ENCODE peak calls at places on chromosomes 6 and 20, in nine cellular contexts. One of them, this sample, is unnamed.
A peak's percentile ranks its signal among the peaks of the same experiment; 100 is the strongest.

GRCh38 chr20:19774086-19774933 is 16.3 kb downstream of the RIN2 start:
- DNase-seq in gastrocnemius medialis: no peak
- DNase-seq in upper lobe of right lung: no peak
- DNase-seq in uterus: no peak
- DNase-seq in heart left ventricle: peak; percentile 21
- DNase-seq in CD4-positive, alpha-beta memory T cell: no peak
- DNase-seq in mesendoderm: peak; percentile 22
- DNase-seq in IMR-90: no peak
- DNase-seq in left lung: no peak
- DNase-seq in this sample: no peak

GRCh38 chr6:168542301-168542700 is 101.3 kb downstream of the SMOC2 start:
- DNase-seq in gastrocnemius medialis: no peak
- DNase-seq in upper lobe of right lung: no peak
- DNase-seq in uterus: no peak
- DNase-seq in heart left ventricle: no peak
- DNase-seq in CD4-positive, alpha-beta memory T cell: no peak
- DNase-seq in mesendoderm: no peak
- DNase-seq in IMR-90: no peak
- DNase-seq in left lung: no peak
- DNase-seq in this sample: no peak

GRCh38 chr6:154606457-154606856 is 96.0 kb upstream of the CNKSR3 start:
- DNase-seq in gastrocnemius medialis: no peak
- DNase-seq in upper lobe of right lung: no peak
- DNase-seq in uterus: no peak
- DNase-seq in heart left ventricle: no peak
- DNase-seq in CD4-positive, alpha-beta memory T cell: peak; percentile 61
- DNase-seq in mesendoderm: no peak
- DNase-seq in IMR-90: no peak
- DNase-seq in left lung: no peak
- DNase-seq in this sample: no peak

GRCh38 chr6:113313841-113314240 is 543.3 kb upstream of the MARCKS start:
- DNase-seq in gastrocnemius medialis: no peak
- DNase-seq in upper lobe of right lung: no peak
- DNase-seq in uterus: no peak
- DNase-seq in heart left ventricle: no peak
- DNase-seq in CD4-positive, alpha-beta memory T cell: no peak
- DNase-seq in mesendoderm: no peak
- DNase-seq in IMR-90: no peak
- DNase-seq in left lung: no peak
- DNase-seq in this sample: no peak

GRCh38 chr20:8005033-8005432 is 14.5 kb downstream of the TMX4 start:
- DNase-seq in gastrocnemius medialis: no peak
- DNase-seq in upper lobe of right lung: no peak
- DNase-seq in uterus: no peak
- DNase-seq in heart left ventricle: no peak
- DNase-seq in CD4-positive, alpha-beta memory T cell: no peak
- DNase-seq in mesendoderm: no peak
- DNase-seq in IMR-90: no peak
- DNase-seq in left lung: no peak
- DNase-seq in this sample: no peak

GRCh38 chr20:33914871-33915270 is 78.8 kb upstream of the RALY start:
- DNase-seq in gastrocnemius medialis: no peak
- DNase-seq in upper lobe of right lung: no peak
- DNase-seq in uterus: no peak
- DNase-seq in heart left ventricle: no peak
- DNase-seq in CD4-positive, alpha-beta memory T cell: peak; percentile 45
- DNase-seq in mesendoderm: no peak
- DNase-seq in IMR-90: peak; percentile 94
- DNase-seq in left lung: no peak
- DNase-seq in this sample: no peak

GRCh38 chr6:5294392-5295211 is 33.3 kb downstream of the FARS2 start:
- DNase-seq in gastrocnemius medialis: no peak
- DNase-seq in upper lobe of right lung: no peak
- DNase-seq in uterus: no peak
- DNase-seq in heart left ventricle: no peak
- DNase-seq in CD4-positive, alpha-beta memory T cell: no peak
- DNase-seq in mesendoderm: no peak
- DNase-seq in IMR-90: no peak
- DNase-seq in left lung: no peak
- DNase-seq in this sample: no peak

GRCh38 chr6:142913511-142914047 is 31.4 kb downstream of the HIVEP2 start:
- DNase-seq in gastrocnemius medialis: no peak
- DNase-seq in upper lobe of right lung: peak; percentile 57
- DNase-seq in uterus: no peak
- DNase-seq in heart left ventricle: no peak
- DNase-seq in CD4-positive, alpha-beta memory T cell: peak; percentile 81
- DNase-seq in mesendoderm: no peak
- DNase-seq in IMR-90: no peak
- DNase-seq in left lung: no peak
- DNase-seq in this sample: no peak

GRCh38 chr20:43925215-43925614 is 10.6 kb downstream of the TOX2 start:
- DNase-seq in gastrocnemius medialis: no peak
- DNase-seq in upper lobe of right lung: peak; percentile 37
- DNase-seq in uterus: no peak
- DNase-seq in heart left ventricle: no peak
- DNase-seq in CD4-positive, alpha-beta memory T cell: no peak
- DNase-seq in mesendoderm: no peak
- DNase-seq in IMR-90: no peak
- DNase-seq in left lung: no peak
- DNase-seq in this sample: no peak

GRCh38 chr6:132236744-132237143 is 164.5 kb downstream of the MOXD1 start:
- DNase-seq in gastrocnemius medialis: no peak
- DNase-seq in upper lobe of right lung: no peak
- DNase-seq in uterus: no peak
- DNase-seq in heart left ventricle: no peak
- DNase-seq in CD4-positive, alpha-beta memory T cell: no peak
- DNase-seq in mesendoderm: peak; percentile 87
- DNase-seq in IMR-90: peak; percentile 51
- DNase-seq in left lung: no peak
- DNase-seq in this sample: no peak

GRCh38 chr6:13873288-13874190 is 51.2 kb upstream of the RNF182 start:
- DNase-seq in gastrocnemius medialis: peak; percentile 5
- DNase-seq in upper lobe of right lung: peak; percentile 93
- DNase-seq in uterus: peak; percentile 38
- DNase-seq in heart left ventricle: peak; percentile 52
- DNase-seq in CD4-positive, alpha-beta memory T cell: peak; percentile 56
- DNase-seq in mesendoderm: peak; percentile 95
- DNase-seq in IMR-90: no peak
- DNase-seq in left lung: peak; percentile 92
- DNase-seq in this sample: no peak

GRCh38 chr6:140779991-140780596 is 1352.6 kb upstream of the GJE1 start:
- DNase-seq in gastrocnemius medialis: no peak
- DNase-seq in upper lobe of right lung: peak; percentile 27
- DNase-seq in uterus: no peak
- DNase-seq in heart left ventricle: no peak
- DNase-seq in CD4-positive, alpha-beta memory T cell: no peak
- DNase-seq in mesendoderm: no peak
- DNase-seq in IMR-90: no peak
- DNase-seq in left lung: no peak
- DNase-seq in this sample: no peak

GRCh38 chr6:125780540-125781306 is 10.0 kb upstream of the NCOA7 start:
- DNase-seq in gastrocnemius medialis: peak; percentile 61
- DNase-seq in upper lobe of right lung: peak; percentile 74
- DNase-seq in uterus: peak; percentile 51
- DNase-seq in heart left ventricle: peak; percentile 42
- DNase-seq in CD4-positive, alpha-beta memory T cell: peak; percentile 78
- DNase-seq in mesendoderm: peak; percentile 81
- DNase-seq in IMR-90: peak; percentile 78
- DNase-seq in left lung: peak; percentile 82
- DNase-seq in this sample: peak; percentile 73

GRCh38 chr6:139336994-139337393 is 37.5 kb downstream of the CITED2 start:
- DNase-seq in gastrocnemius medialis: no peak
- DNase-seq in upper lobe of right lung: no peak
- DNase-seq in uterus: no peak
- DNase-seq in heart left ventricle: no peak
- DNase-seq in CD4-positive, alpha-beta memory T cell: no peak
- DNase-seq in mesendoderm: no peak
- DNase-seq in IMR-90: no peak
- DNase-seq in left lung: no peak
- DNase-seq in this sample: no peak

DNA sequence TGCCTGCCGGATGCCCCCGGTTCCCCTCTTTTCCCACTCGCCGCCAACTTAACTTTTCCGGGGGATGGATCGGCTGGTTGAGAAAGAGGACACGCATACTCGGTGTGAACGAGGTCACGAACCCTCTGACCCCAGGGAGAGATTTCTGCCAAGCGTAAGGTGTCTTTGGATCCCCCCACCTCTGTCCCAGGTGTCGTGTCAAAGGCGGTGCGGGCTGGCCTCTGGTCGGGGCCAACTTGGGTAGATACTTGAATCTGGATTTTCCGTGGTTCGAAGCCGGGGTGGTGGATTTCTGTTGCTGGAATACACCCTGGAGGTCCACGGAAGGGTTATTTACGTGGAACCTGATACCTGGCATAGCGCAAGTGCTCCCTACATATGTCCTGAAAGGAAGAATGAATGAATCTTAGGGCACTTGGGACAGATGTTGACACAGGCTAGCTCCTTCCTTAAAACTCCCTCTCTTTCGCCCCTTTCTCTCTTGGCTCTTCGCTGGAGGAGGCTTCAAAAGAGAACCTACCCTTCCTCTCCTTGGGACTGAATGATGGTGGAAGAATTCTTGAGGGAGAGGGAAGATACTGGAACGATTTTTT is 1.0 kb downstream of the DOK5 start:
- DNase-seq in gastrocnemius medialis: no peak
- DNase-seq in upper lobe of right lung: no peak
- DNase-seq in uterus: no peak
- DNase-seq in heart left ventricle: no peak
- DNase-seq in CD4-positive, alpha-beta memory T cell: no peak
- DNase-seq in mesendoderm: peak; percentile 41
- DNase-seq in IMR-90: no peak
- DNase-seq in left lung: no peak
- DNase-seq in this sample: no peak
- H3K4me3 ChIP-seq in gastrocnemius medialis: peak overlapping the region; percentile 85
- H3K4me3 ChIP-seq in upper lobe of right lung: peak overlapping the region; percentile 47
- H3K4me3 ChIP-seq in uterus: peak overlapping the region; percentile 44
- H3K4me3 ChIP-seq in heart left ventricle: peak overlapping the region; percentile 79
- H3K4me3 ChIP-seq in CD4-positive, alpha-beta memory T cell: no peak overlapping the region
- H3K4me3 ChIP-seq in mesendoderm: peak overlapping the region; percentile 65
- H3K4me3 ChIP-seq in IMR-90: peak overlapping the region; percentile 67
- H3K4me3 ChIP-seq in left lung: peak overlapping the region; percentile 34
- H3K4me3 ChIP-seq in this sample: peak overlapping the region; percentile 46

GRCh38 chr20:1673424-1673823 is 15.8 kb upstream of the SIRPG start:
- DNase-seq in gastrocnemius medialis: no peak
- DNase-seq in upper lobe of right lung: no peak
- DNase-seq in uterus: no peak
- DNase-seq in heart left ventricle: no peak
- DNase-seq in CD4-positive, alpha-beta memory T cell: no peak
- DNase-seq in mesendoderm: no peak
- DNase-seq in IMR-90: no peak
- DNase-seq in left lung: no peak
- DNase-seq in this sample: no peak
- H3K4me1 ChIP-seq in gastrocnemius medialis: no peaks in the 10 kb centered on the region
- H3K4me1 ChIP-seq in upper lobe of right lung: no peaks in the 10 kb centered on the region
- H3K4me1 ChIP-seq in uterus: no peaks in the 10 kb centered on the region
- H3K4me1 ChIP-seq in heart left ventricle: no peaks in the 10 kb centered on the region
- H3K4me1 ChIP-seq in CD4-positive, alpha-beta memory T cell: peaks cover 86% of the 10 kb centered on the region
- H3K4me1 ChIP-seq in mesendoderm: no peaks in the 10 kb centered on the region
- H3K4me1 ChIP-seq in IMR-90: no peaks in the 10 kb centered on the region
- H3K4me1 ChIP-seq in left lung: no peaks in the 10 kb centered on the region
- H3K4me1 ChIP-seq in this sample: no peaks in the 10 kb centered on the region

GRCh38 chr20:62623488-62624324 is 18.6 kb upstream of the SLCO4A1 start:
- DNase-seq in gastrocnemius medialis: peak; percentile 89
- DNase-seq in upper lobe of right lung: peak; percentile 98
- DNase-seq in uterus: peak; percentile 96
- DNase-seq in heart left ventricle: peak; percentile 92
- DNase-seq in CD4-positive, alpha-beta memory T cell: peak; percentile 56
- DNase-seq in mesendoderm: peak; percentile 96
- DNase-seq in IMR-90: peak; percentile 68
- DNase-seq in left lung: peak; percentile 99
- DNase-seq in this sample: peak; percentile 96

GRCh38 chr20:62624719-62625455 is 17.4 kb upstream of the SLCO4A1 start:
- DNase-seq in gastrocnemius medialis: no peak
- DNase-seq in upper lobe of right lung: no peak
- DNase-seq in uterus: no peak
- DNase-seq in heart left ventricle: no peak
- DNase-seq in CD4-positive, alpha-beta memory T cell: no peak
- DNase-seq in mesendoderm: no peak
- DNase-seq in IMR-90: no peak
- DNase-seq in left lung: peak; percentile 83
- DNase-seq in this sample: peak; percentile 72

GRCh38 chr20:62625516-62625915 is 16.8 kb upstream of the SLCO4A1 start:
- DNase-seq in gastrocnemius medialis: no peak
- DNase-seq in upper lobe of right lung: no peak
- DNase-seq in uterus: no peak
- DNase-seq in heart left ventricle: no peak
- DNase-seq in CD4-positive, alpha-beta memory T cell: no peak
- DNase-seq in mesendoderm: no peak
- DNase-seq in IMR-90: no peak
- DNase-seq in left lung: peak; percentile 82
- DNase-seq in this sample: no peak

GRCh38 chr20:62622877-62623487 is 19.3 kb upstream of the SLCO4A1 start:
- DNase-seq in gastrocnemius medialis: no peak
- DNase-seq in upper lobe of right lung: no peak
- DNase-seq in uterus: no peak
- DNase-seq in heart left ventricle: no peak
- DNase-seq in CD4-positive, alpha-beta memory T cell: no peak
- DNase-seq in mesendoderm: no peak
- DNase-seq in IMR-90: no peak
- DNase-seq in left lung: peak; percentile 81
- DNase-seq in this sample: no peak

DNA sequence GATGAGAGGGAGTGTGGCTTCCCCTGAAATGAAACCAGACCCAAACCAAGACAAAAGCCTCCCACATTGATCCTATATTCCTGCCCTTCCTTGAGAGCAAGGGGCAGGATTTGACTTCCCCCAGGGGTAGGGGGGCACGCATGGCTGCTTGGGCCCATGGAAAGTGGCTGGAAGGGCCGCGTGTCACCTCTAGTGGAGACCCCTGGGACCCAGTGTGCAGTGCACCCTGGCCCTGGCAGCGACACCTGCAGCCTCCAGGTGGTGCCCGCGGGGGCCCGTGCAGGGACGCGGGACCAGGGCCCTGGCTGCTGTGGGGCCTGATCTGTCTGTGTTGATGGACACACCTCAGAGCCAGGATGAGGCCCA is 18.0 kb upstream of the SLCO4A1 start:
- DNase-seq in gastrocnemius medialis: no peak
- DNase-seq in upper lobe of right lung: no peak
- DNase-seq in uterus: no peak
- DNase-seq in heart left ventricle: no peak
- DNase-seq in CD4-positive, alpha-beta memory T cell: no peak
- DNase-seq in mesendoderm: no peak
- DNase-seq in IMR-90: no peak
- DNase-seq in left lung: peak; percentile 84
- DNase-seq in this sample: no peak
- H3K4me3 ChIP-seq in gastrocnemius medialis: peak overlapping the region; percentile 7
- H3K4me3 ChIP-seq in upper lobe of right lung: no peak overlapping the region
- H3K4me3 ChIP-seq in uterus: no peak overlapping the region
- H3K4me3 ChIP-seq in heart left ventricle: peak overlapping the region; percentile 10
- H3K4me3 ChIP-seq in CD4-positive, alpha-beta memory T cell: no peak overlapping the region
- H3K4me3 ChIP-seq in mesendoderm: no peak overlapping the region
- H3K4me3 ChIP-seq in IMR-90: no peak overlapping the region
- H3K4me3 ChIP-seq in left lung: no peak overlapping the region
- H3K4me3 ChIP-seq in this sample: no peak overlapping the region

DNA sequence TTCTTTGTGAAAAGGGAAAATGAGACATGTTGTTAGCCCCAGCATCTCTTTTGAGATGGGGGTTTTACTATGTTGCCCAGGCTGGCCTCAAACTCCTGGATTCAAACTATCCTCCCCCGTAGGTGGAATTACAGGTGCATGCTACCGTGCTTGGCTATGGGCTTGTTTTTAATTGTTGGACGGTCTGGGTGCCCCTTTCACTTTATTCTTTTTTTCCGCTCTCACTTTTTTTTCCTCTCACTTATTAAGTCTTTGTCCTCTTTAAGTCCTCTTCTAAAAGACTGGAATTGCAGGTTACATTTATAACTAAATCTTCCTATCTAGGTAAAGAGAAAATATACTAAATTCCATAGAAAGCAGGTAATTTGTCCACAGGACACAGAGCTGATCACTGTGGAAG is 18.8 kb upstream of the PRDM13 start:
- DNase-seq in gastrocnemius medialis: no peak
- DNase-seq in upper lobe of right lung: no peak
- DNase-seq in uterus: no peak
- DNase-seq in heart left ventricle: no peak
- DNase-seq in CD4-positive, alpha-beta memory T cell: no peak
- DNase-seq in mesendoderm: no peak
- DNase-seq in IMR-90: no peak
- DNase-seq in left lung: no peak
- DNase-seq in this sample: no peak
- H3K4me1 ChIP-seq in gastrocnemius medialis: peaks cover 17% of the 10 kb centered on the region
- H3K4me1 ChIP-seq in upper lobe of right lung: peaks cover 16% of the 10 kb centered on the region
- H3K4me1 ChIP-seq in uterus: no peaks in the 10 kb centered on the region
- H3K4me1 ChIP-seq in heart left ventricle: peaks cover 21% of the 10 kb centered on the region
- H3K4me1 ChIP-seq in CD4-positive, alpha-beta memory T cell: peaks cover 37% of the 10 kb centered on the region
- H3K4me1 ChIP-seq in mesendoderm: no peaks in the 10 kb centered on the region
- H3K4me1 ChIP-seq in IMR-90: no peaks in the 10 kb centered on the region
- H3K4me1 ChIP-seq in left lung: peaks cover 43% of the 10 kb centered on the region
- H3K4me1 ChIP-seq in this sample: peaks cover 16% of the 10 kb centered on the region

This sample was measured in tibial artery.